ENCODE peak calls at places on chromosomes 16 and 17, in nine cellular contexts. Q, J, F, W, D, P, B, E and A are unnamed samples.

GRCh38 chr17:33292184-33292980 is 713 bp downstream of the ASIC2 start:
- DNase-seq in P (peak; percentile 44), J (no peak), D (no peak), Q (no peak), W (no peak), B (no peak), F (peak; percentile 37), E (peak; percentile 66), A (no peak)

GRCh38 chr16:1532081-1532760 is 1.2 kb upstream of the TMEM204 start:
- DNase-seq in D (no peak), F (peak; percentile 14), B (no peak), W (no peak), J (no peak), Q (no peak), E (no peak), P (peak; percentile 83), A (no peak)

GRCh38 chr17:80731255-80731840 is 186.7 kb downstream of the RPTOR start:
- DNase-seq in W (no peak), J (no peak), P (no peak), E (no peak), B (no peak), F (no peak), Q (no peak), D (no peak), A (no peak)

GRCh38 chr16:66372078-66372897 is 5.8 kb downstream of the CDH5 start:
- DNase-seq in P (no peak), E (no peak), J (no peak), D (no peak), F (no peak), B (no peak), Q (no peak), W (no peak), A (no peak)

GRCh38 chr16:54934536-54935410 is 4.1 kb downstream of the IRX5 start:
- DNase-seq in E (peak; percentile 76), Q (no peak), B (peak; percentile 42), D (peak; percentile 50), P (no peak), W (no peak), F (no peak), J (no peak), A (no peak)

GRCh38 chr16:29900102-29900887 is at the start of gene ASPHD1:
- DNase-seq in W (peak; percentile 81), E (peak; percentile 86), D (peak; percentile 95), Q (peak; percentile 48), F (peak; percentile 67), J (peak; percentile 92), P (peak; percentile 80), B (no peak), A (peak; percentile 46)

GRCh38 chr16:88430185-88430523 is 22.9 kb upstream of the ZFPM1 start:
- DNase-seq in W (no peak), B (no peak), J (no peak), P (no peak), E (no peak), Q (no peak), D (no peak), F (no peak), A (no peak)

GRCh38 chr16:55502801-55503366 is 6.0 kb upstream of the LPCAT2 start:
- DNase-seq in P (peak; percentile 96), Q (peak; percentile 59), W (no peak), E (no peak), F (peak; percentile 98), B (peak; percentile 95), D (peak; percentile 95), J (peak; percentile 90), A (peak; percentile 94)

GRCh38 chr16:86353934-86354333 is 156.4 kb upstream of the FOXF1 start:
- DNase-seq in E (no peak), F (no peak), P (no peak), W (no peak), B (no peak), J (no peak), D (no peak), Q (no peak), A (no peak)

GRCh38 chr17:39623356-39623950 is 3.3 kb upstream of the PPP1R1B start:
- DNase-seq in W (peak; percentile 88), E (peak; percentile 93), Q (peak; percentile 50), B (peak; percentile 95), D (peak; percentile 79), F (peak; percentile 48), P (peak; percentile 94), J (peak; percentile 94), A (peak; percentile 79)

GRCh38 chr16:86089986-86090385 is 191.0 kb downstream of the IRF8 start:
- DNase-seq in P (no peak), Q (no peak), B (no peak), W (no peak), J (peak; percentile 22), D (no peak), E (no peak), F (no peak), A (no peak)

GRCh38 chr17:63094636-63095035 is 128.6 kb downstream of the TANC2 start:
- DNase-seq in F (no peak), B (no peak), P (no peak), E (no peak), D (no peak), Q (no peak), W (no peak), J (no peak), A (no peak)